ENCODE peak calls at places on chromosome 14, in six cellular contexts. One of them, this sample, is unnamed.

GRCh38 chr14:55516776-55517175 is 63.2 kb upstream of the KTN1 start:
- DNase-seq in smooth muscle cell of the brain vasculature: no peak
- DNase-seq in activated T-cell treated with anti-CD3 and anti-CD28 coated beads for 24 hours: no peak
- DNase-seq in tibial artery: no peak
- DNase-seq in stimulated activated CD4-positive, alpha-beta T cell treated with anti-CD3 and anti-CD28 coated beads, TNF-alpha, amount 100 ng/mL, for 24 hours: no peak
- DNase-seq in fibroblast of mammary gland: no peak
- DNase-seq in this sample: no peak

GRCh38 chr14:93527076-93527692 is 96.4 kb downstream of the UNC79 start:
- DNase-seq in fibroblast of mammary gland: peak
- DNase-seq in tibial artery: no peak
- DNase-seq in smooth muscle cell of the brain vasculature: no peak
- DNase-seq in activated T-cell treated with anti-CD3 and anti-CD28 coated beads for 24 hours: no peak
- DNase-seq in stimulated activated CD4-positive, alpha-beta T cell treated with anti-CD3 and anti-CD28 coated beads, TNF-alpha, amount 100 ng/mL, for 24 hours: no peak
- DNase-seq in this sample: peak

GRCh38 chr14:35525695-35526094 is 8.3 kb upstream of the INSM2 start:
- DNase-seq in tibial artery: no peak
- DNase-seq in activated T-cell treated with anti-CD3 and anti-CD28 coated beads for 24 hours: no peak
- DNase-seq in stimulated activated CD4-positive, alpha-beta T cell treated with anti-CD3 and anti-CD28 coated beads, TNF-alpha, amount 100 ng/mL, for 24 hours: no peak
- DNase-seq in smooth muscle cell of the brain vasculature: no peak
- DNase-seq in fibroblast of mammary gland: no peak
- DNase-seq in this sample: no peak

GRCh38 chr14:42804146-42804545 is 1197.5 kb downstream of the LRFN5 start:
- DNase-seq in fibroblast of mammary gland: no peak
- DNase-seq in activated T-cell treated with anti-CD3 and anti-CD28 coated beads for 24 hours: no peak
- DNase-seq in tibial artery: no peak
- DNase-seq in smooth muscle cell of the brain vasculature: no peak
- DNase-seq in stimulated activated CD4-positive, alpha-beta T cell treated with anti-CD3 and anti-CD28 coated beads, TNF-alpha, amount 100 ng/mL, for 24 hours: no peak
- DNase-seq in this sample: no peak

GRCh38 chr14:54976316-54976715 is 50.6 kb downstream of the WDHD1 start:
- DNase-seq in activated T-cell treated with anti-CD3 and anti-CD28 coated beads for 24 hours: no peak
- DNase-seq in stimulated activated CD4-positive, alpha-beta T cell treated with anti-CD3 and anti-CD28 coated beads, TNF-alpha, amount 100 ng/mL, for 24 hours: no peak
- DNase-seq in fibroblast of mammary gland: peak
- DNase-seq in smooth muscle cell of the brain vasculature: peak
- DNase-seq in tibial artery: no peak
- DNase-seq in this sample: no peak

GRCh38 chr14:49857427-49858003 is 4.9 kb upstream of the NEMF start:
- DNase-seq in smooth muscle cell of the brain vasculature: no peak
- DNase-seq in stimulated activated CD4-positive, alpha-beta T cell treated with anti-CD3 and anti-CD28 coated beads, TNF-alpha, amount 100 ng/mL, for 24 hours: no peak
- DNase-seq in tibial artery: no peak
- DNase-seq in activated T-cell treated with anti-CD3 and anti-CD28 coated beads for 24 hours: no peak
- DNase-seq in fibroblast of mammary gland: no peak
- DNase-seq in this sample: no peak

GRCh38 chr14:64337901-64338615 is 43.9 kb upstream of the ESR2 start:
- DNase-seq in stimulated activated CD4-positive, alpha-beta T cell treated with anti-CD3 and anti-CD28 coated beads, TNF-alpha, amount 100 ng/mL, for 24 hours: peak
- DNase-seq in fibroblast of mammary gland: peak
- DNase-seq in activated T-cell treated with anti-CD3 and anti-CD28 coated beads for 24 hours: peak
- DNase-seq in smooth muscle cell of the brain vasculature: peak
- DNase-seq in tibial artery: no peak
- DNase-seq in this sample: peak

GRCh38 chr14:102046337-102047278 is 40.2 kb downstream of the HSP90AA1 start:
- DNase-seq in activated T-cell treated with anti-CD3 and anti-CD28 coated beads for 24 hours: no peak
- DNase-seq in smooth muscle cell of the brain vasculature: no peak
- DNase-seq in tibial artery: peak
- DNase-seq in stimulated activated CD4-positive, alpha-beta T cell treated with anti-CD3 and anti-CD28 coated beads, TNF-alpha, amount 100 ng/mL, for 24 hours: no peak
- DNase-seq in fibroblast of mammary gland: peak
- DNase-seq in this sample: peak

GRCh38 chr14:88198441-88198840 is 124.6 kb downstream of the KCNK10 start:
- DNase-seq in activated T-cell treated with anti-CD3 and anti-CD28 coated beads for 24 hours: no peak
- DNase-seq in stimulated activated CD4-positive, alpha-beta T cell treated with anti-CD3 and anti-CD28 coated beads, TNF-alpha, amount 100 ng/mL, for 24 hours: no peak
- DNase-seq in tibial artery: no peak
- DNase-seq in fibroblast of mammary gland: no peak
- DNase-seq in smooth muscle cell of the brain vasculature: no peak
- DNase-seq in this sample: no peak

GRCh38 chr14:31420013-31420318 is 384 bp downstream of the HEATR5A start:
- DNase-seq in activated T-cell treated with anti-CD3 and anti-CD28 coated beads for 24 hours: no peak
- DNase-seq in fibroblast of mammary gland: no peak
- DNase-seq in tibial artery: peak
- DNase-seq in stimulated activated CD4-positive, alpha-beta T cell treated with anti-CD3 and anti-CD28 coated beads, TNF-alpha, amount 100 ng/mL, for 24 hours: no peak
- DNase-seq in smooth muscle cell of the brain vasculature: no peak
- DNase-seq in this sample: no peak